ENCODE peak calls at places on chromosomes 12 and 14, in four cellular contexts. F, H, L and X are unnamed samples.

GRCh38 chr12:106248849-106249371 is 1.1 kb upstream of the CKAP4 start:
- DNase-seq in F (no peak), H (peak), L (no peak), X (no peak)

GRCh38 chr12:20212658-20213387 is 155.5 kb upstream of the PDE3A start:
- DNase-seq in H (no peak), F (no peak), L (no peak), X (peak)

GRCh38 chr14:103734081-103734888 is 18.7 kb downstream of the ZFYVE21 start:
- DNase-seq in F (no peak), H (no peak), L (no peak), X (no peak)

GRCh38 chr12:130281157-130281799 is 56.4 kb upstream of the PIWIL1 start:
- DNase-seq in F (no peak), H (no peak), L (no peak), X (peak)

GRCh38 chr14:91059576-91060471 is 617 bp downstream of the RPS6KA5 start:
- DNase-seq in H (peak), F (no peak), L (peak), X (peak)

GRCh38 chr14:64464695-64465094 is 604 bp upstream of the AKAP5 start:
- DNase-seq in L (no peak), H (no peak), F (no peak), X (peak)

GRCh38 chr12:124668602-124669001 is 101.2 kb upstream of the NCOR2 start:
- DNase-seq in L (no peak), H (no peak), F (no peak), X (no peak)

GRCh38 chr14:55684956-55685584 is 105.1 kb downstream of the KTN1 start:
- DNase-seq in F (no peak), L (no peak), H (no peak), X (no peak)

GRCh38 chr14:92693998-92694780 is 54.2 kb downstream of the LGMN start:
- DNase-seq in F (no peak), H (no peak), L (peak), X (no peak)

GRCh38 chr12:97757431-97758091 is 295.0 kb downstream of the RMST start:
- DNase-seq in F (no peak), H (no peak), L (peak), X (no peak)

GRCh38 chr12:49415426-49416040 is 48.3 kb downstream of the SPATS2 start:
- DNase-seq in L (no peak), F (no peak), H (no peak), X (no peak)

GRCh38 chr12:104215638-104216297 is at the start of gene TXNRD1:
- DNase-seq in L (peak), F (peak), H (peak), X (peak)

GRCh38 chr12:25958254-25959068 is at the start of gene RASSF8:
- DNase-seq in F (no peak), H (no peak), L (peak), X (peak)

GRCh38 chr12:49864817-49865090 is 21.8 kb upstream of the BCDIN3D start:
- DNase-seq in F (no peak), H (no peak), L (no peak), X (no peak)

GRCh38 chr12:122006186-122006926 is 15.3 kb upstream of the BCL7A start:
- DNase-seq in H (peak), F (no peak), L (no peak), X (no peak)

GRCh38 chr14:89201645-89202044 is 215.4 kb downstream of the FOXN3 start:
- DNase-seq in H (peak), F (no peak), L (no peak), X (no peak)

GRCh38 chr12:109844983-109845841 is 12.0 kb upstream of the TRPV4 start:
- DNase-seq in F (peak), L (peak), H (peak), X (peak)

GRCh38 chr14:32524609-32525391 is 195.7 kb downstream of the AKAP6 start:
- DNase-seq in F (no peak), L (no peak), H (no peak), X (no peak)

DNA sequence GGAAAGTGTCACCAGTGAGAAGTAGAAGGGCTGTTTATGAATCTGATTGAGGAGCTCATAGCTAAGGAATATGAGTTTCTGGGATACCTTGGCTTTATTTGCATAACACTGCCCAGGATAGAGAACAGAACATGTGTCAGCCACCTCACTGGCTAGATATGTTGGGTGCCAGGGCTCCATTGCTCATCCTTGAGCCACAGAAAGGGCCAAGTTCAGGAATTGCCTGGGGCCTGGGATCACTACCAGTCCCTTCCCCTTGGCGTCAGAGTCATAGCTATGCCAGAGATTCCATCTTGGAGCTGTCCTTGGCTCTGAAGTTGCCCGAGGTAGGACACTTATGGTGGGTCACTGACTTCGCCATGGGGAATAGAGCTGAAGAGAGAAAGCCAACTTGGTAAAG is 49.0 kb downstream of the IFT43 start:
- DNase-seq in L (no peak), H (no peak), F (no peak), X (no peak)
- TF ChIP-seq REST in L (no peak), H (no peak), F (no peak), X (no peak)

GRCh38 chr14:70811065-70811464 is 1.8 kb upstream of the MAP3K9 start:
- DNase-seq in L (no peak), H (no peak), F (no peak), X (no peak)

GRCh38 chr14:70808402-70809237 is 693 bp downstream of the MAP3K9 start:
- DNase-seq in L (no peak), F (no peak), H (no peak), X (peak)

GRCh38 chr14:70809238-70810214 is at the start of gene MAP3K9:
- DNase-seq in L (peak), H (peak), F (peak), X (peak)

GRCh38 chr14:70810621-70811020 is 1.3 kb upstream of the MAP3K9 start:
- DNase-seq in F (no peak), H (no peak), L (no peak), X (no peak)

GRCh38 chr14:70808023-70808401 is 1.3 kb downstream of the MAP3K9 start:
- DNase-seq in F (no peak), L (peak), H (no peak), X (peak)
- TF ChIP-seq POLR2AphosphoS5 in F (no peak), L (no peak), H (no peak), X (no peak)

DNA sequence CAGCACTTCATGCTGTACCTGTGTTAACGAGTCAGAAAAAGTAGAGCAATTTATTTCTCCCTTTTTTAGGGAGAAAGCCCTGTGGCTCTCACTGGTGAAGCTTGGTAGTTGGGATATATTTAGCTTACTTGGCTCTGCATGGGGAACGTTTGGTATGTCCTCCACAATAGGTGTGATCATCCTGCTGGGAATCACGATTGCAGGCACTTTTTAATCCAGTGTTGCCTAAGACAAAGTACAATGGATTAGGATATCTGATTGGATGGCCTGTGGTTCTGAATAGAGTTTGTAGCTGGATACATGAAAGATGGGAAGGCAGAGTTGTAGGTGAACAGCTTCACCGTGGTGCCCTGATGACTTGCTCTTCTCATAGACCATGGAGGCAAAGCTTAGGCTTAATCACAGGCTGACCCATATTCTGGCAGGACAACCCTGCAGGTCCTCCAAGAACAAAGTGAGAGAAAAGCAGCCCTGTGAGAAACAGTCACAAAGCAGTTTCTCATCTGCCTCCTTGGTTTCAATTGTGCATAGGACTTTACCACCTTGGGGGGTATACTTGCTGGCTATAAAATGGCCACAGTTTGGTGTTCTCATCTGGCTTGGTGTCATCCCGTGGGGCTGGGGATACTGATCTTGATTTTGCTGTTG is 7.5 kb downstream of the RESF1 start:
- DNase-seq in L (no peak), H (no peak), F (no peak), X (no peak)
- TF ChIP-seq REST in L (no peak), H (no peak), F (no peak), X (no peak)

GRCh38 chr14:105051182-105052109 is 13.8 kb downstream of the GPR132 start:
- DNase-seq in L (no peak), F (no peak), H (no peak), X (no peak)

GRCh38 chr14:105047283-105048016 is 17.8 kb downstream of the GPR132 start:
- DNase-seq in L (no peak), F (no peak), H (no peak), X (no peak)

GRCh38 chr14:105050551-105050897 is 14.7 kb downstream of the GPR132 start:
- DNase-seq in L (peak), H (no peak), F (no peak), X (no peak)

GRCh38 chr14:105052110-105052458 is 13.1 kb downstream of the GPR132 start:
- DNase-seq in F (no peak), L (no peak), H (no peak), X (no peak)

GRCh38 chr14:105049753-105050550 is 15.3 kb downstream of the GPR132 start:
- DNase-seq in L (no peak), H (no peak), F (no peak), X (no peak)
- TF ChIP-seq POLR2AphosphoS5 in L (no peak), H (no peak), F (no peak), X (no peak)

GRCh38 chr12:114920828-114921579 is 237.0 kb upstream of the TBX3 start:
- DNase-seq in F (no peak), L (no peak), H (no peak), X (no peak)
- TF ChIP-seq REST in F (no peak), L (no peak), H (no peak), X (no peak)

DNA sequence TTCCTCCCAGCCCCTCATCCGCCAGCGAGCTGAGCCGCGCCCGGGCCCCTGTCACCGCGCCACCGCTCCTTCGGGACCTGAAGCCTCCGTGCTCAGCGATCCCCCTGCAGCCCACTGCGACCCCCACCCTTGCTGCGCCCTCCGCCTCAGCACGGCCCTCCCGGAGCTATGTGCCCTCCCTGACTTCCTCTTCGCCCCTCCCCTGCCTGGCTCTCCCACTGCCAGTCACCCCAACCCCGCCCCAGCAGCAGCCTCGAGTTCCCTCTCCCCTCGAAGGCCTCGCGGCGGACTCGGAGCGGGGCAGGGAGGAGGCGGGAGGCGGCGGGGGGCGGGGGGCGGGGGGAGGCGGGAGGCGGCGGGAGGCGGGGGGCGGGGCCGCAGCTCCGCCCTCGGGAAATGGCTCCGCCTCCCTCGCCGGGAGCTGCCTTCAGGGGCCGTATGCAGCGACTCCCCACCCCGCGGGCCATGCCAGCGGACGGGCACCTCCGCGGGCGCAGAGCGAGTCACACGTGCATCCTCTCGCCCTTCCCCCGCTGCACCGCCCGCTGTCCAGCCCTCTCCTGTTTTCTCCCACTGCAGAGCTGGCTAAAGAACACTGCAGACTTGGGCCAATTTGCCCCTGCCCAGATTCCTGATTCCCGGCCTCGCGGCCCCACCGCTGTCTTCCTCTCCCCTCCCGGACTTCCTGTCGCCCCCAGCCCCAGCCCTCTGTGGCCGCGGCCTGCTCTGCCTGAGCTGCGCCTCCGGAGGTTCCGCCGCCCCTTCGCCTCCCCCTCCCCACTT is 29.1 kb upstream of the ADIPOR2 start:
- DNase-seq in H (peak), L (peak), F (peak), X (peak)
- TF ChIP-seq POLR2AphosphoS5 in H (peak), L (peak), F (peak), X (peak)